ENCODE peak calls at places on chromosomes 11 and 22, in six cellular contexts. W, Y, R, K, B and Z are unnamed samples.

GRCh38 chr22:31550871-31551370 is 54.6 kb downstream of the SFI1 start:
- DNase-seq in Y (no peak), B (no peak), W (no peak), R (no peak), K (no peak), Z (no peak)

GRCh38 chr11:64233913-64234839 is at the start of gene VEGFB:
- DNase-seq in W (peak), K (peak), B (no peak), Y (peak), R (peak), Z (peak)

GRCh38 chr22:38177926-38178604 is 3.6 kb downstream of the PLA2G6 start:
- DNase-seq in W (no peak), Y (no peak), B (peak), K (peak), R (no peak), Z (peak)

GRCh38 chr22:32411388-32411787 is 659 bp downstream of the RTCB start:
- DNase-seq in B (peak), K (peak), W (peak), R (no peak), Y (no peak), Z (no peak)

GRCh38 chr11:57901756-57902155 is 121.9 kb upstream of the OR9Q1 start:
- DNase-seq in W (no peak), R (no peak), B (no peak), K (no peak), Y (no peak), Z (no peak)

GRCh38 chr11:8331767-8332166 is 68.1 kb upstream of the LMO1 start:
- DNase-seq in B (no peak), W (no peak), Y (no peak), K (no peak), R (no peak), Z (no peak)

GRCh38 chr11:762421-763072 is 14.7 kb downstream of the GATD1 start:
- DNase-seq in W (peak), Y (no peak), B (peak), K (peak), R (no peak), Z (peak)

GRCh38 chr22:19763141-19764049 is 2.8 kb downstream of the TBX1 start:
- DNase-seq in W (no peak), K (no peak), R (no peak), B (no peak), Y (no peak), Z (no peak)

GRCh38 chr11:120125005-120125404 is 12.9 kb downstream of the TRIM29 start:
- DNase-seq in K (peak), B (peak), Y (no peak), W (no peak), R (no peak), Z (peak)

GRCh38 chr22:42930810-42931420 is 73.8 kb upstream of the ARFGAP3 start:
- DNase-seq in W (no peak), R (no peak), B (peak), K (peak), Y (no peak), Z (no peak)

GRCh38 chr22:50481440-50482106 is at the start of gene ADM2:
- DNase-seq in R (peak), B (no peak), Y (peak), W (peak), K (peak), Z (no peak)

GRCh38 chr11:70703141-70704052 is 305.1 kb downstream of the CTTN start:
- DNase-seq in K (no peak), R (no peak), B (no peak), Y (no peak), W (no peak), Z (no peak)

GRCh38 chr11:11992257-11992690 is 16.2 kb downstream of the DKK3 start:
- DNase-seq in Y (no peak), B (no peak), R (no peak), W (no peak), K (no peak), Z (no peak)

GRCh38 chr11:72671144-72672099 is 2.8 kb downstream of the PDE2A start:
- DNase-seq in K (no peak), R (no peak), B (no peak), Y (no peak), W (no peak), Z (no peak)

GRCh38 chr11:65113361-65113756 is 1.7 kb downstream of the TM7SF2 start:
- DNase-seq in Y (no peak), W (no peak), R (no peak), K (no peak), B (no peak), Z (no peak)

GRCh38 chr22:48483764-48484528 is 1343.7 kb downstream of the BRD1 start:
- DNase-seq in B (no peak), W (no peak), R (no peak), K (no peak), Y (no peak), Z (no peak)

GRCh38 chr11:24779791-24780190 is 282.9 kb downstream of the LUZP2 start:
- DNase-seq in K (no peak), B (peak), Y (no peak), W (no peak), R (no peak), Z (no peak)

GRCh38 chr22:41828516-41828915 is 4.4 kb upstream of the SREBF2 start:
- DNase-seq in R (no peak), B (no peak), K (no peak), Y (no peak), W (no peak), Z (no peak)

GRCh38 chr11:113773092-113773415 is 438 bp downstream of the ZW10 start:
- DNase-seq in R (no peak), K (peak), W (no peak), Y (no peak), B (no peak), Z (no peak)

GRCh38 chr11:71947498-71947897 is 18.7 kb downstream of the RNF121 start:
- DNase-seq in B (no peak), W (no peak), Y (no peak), R (no peak), K (no peak), Z (no peak)